ENCODE peak calls at places on chromosome 13, in four cellular contexts. G is A549, F is WTC11, D is K562. Z is an unnamed sample.

GRCh38 chr13:98978280-98978679 is 416 bp upstream of the DOCK9 start:
- DNase-seq in G (no peak), F (no peak), D (no peak), Z (no peak)

GRCh38 chr13:98155475-98156111 is 12.7 kb downstream of the FARP1 start:
- DNase-seq in G (no peak), F (no peak), D (no peak), Z (no peak)

GRCh38 chr13:32150794-32151193 is 119.2 kb downstream of the FRY start:
- DNase-seq in G (no peak), F (no peak), D (no peak), Z (no peak)

GRCh38 chr13:51825681-51826254 is 19.2 kb downstream of the TMEM272 start:
- DNase-seq in G (no peak), F (no peak), D (no peak), Z (no peak)

GRCh38 chr13:93951153-93951552 is 528.3 kb downstream of the DCT start:
- DNase-seq in G (no peak), F (no peak), D (no peak), Z (no peak)

GRCh38 chr13:24651718-24652345 is 28.4 kb upstream of the ATP12A start:
- DNase-seq in G (no peak), F (no peak), D (no peak), Z (no peak)

GRCh38 chr13:33251131-33251629 is 34.4 kb downstream of the STARD13 start:
- DNase-seq in G (no peak), F (no peak), D (no peak), Z (no peak)

GRCh38 chr13:96781141-96781540 is 213.1 kb downstream of the OXGR1 start:
- DNase-seq in G (no peak), F (no peak), D (no peak), Z (no peak)

GRCh38 chr13:83153833-83154232 is 728.4 kb downstream of the SLITRK1 start:
- DNase-seq in G (no peak), F (no peak), D (no peak), Z (no peak)

GRCh38 chr13:51562011-51562671 is 22.1 kb upstream of the WDFY2 start:
- DNase-seq in G (no peak), F (no peak), D (no peak), Z (no peak)

GRCh38 chr13:36352350-36352749 is 6.2 kb upstream of the SPART start:
- DNase-seq in G (no peak), F (no peak), D (no peak), Z (no peak)

GRCh38 chr13:65497265-65497664 is 1732.9 kb downstream of the PCDH9 start:
- DNase-seq in G (peak; percentile 2), F (no peak), D (no peak), Z (no peak)

GRCh38 chr13:90365130-90365529 is 982.4 kb upstream of the MIR17HG start:
- DNase-seq in G (no peak), F (no peak), D (no peak), Z (no peak)

GRCh38 chr13:35741657-35742056 is 265.2 kb upstream of the MAB21L1 start:
- DNase-seq in G (no peak), F (no peak), D (no peak), Z (no peak)

GRCh38 chr13:76523740-76524382 is 362.3 kb downstream of the KCTD12 start:
- DNase-seq in G (no peak), F (no peak), D (no peak), Z (no peak)

GRCh38 chr13:47794963-47795362 is 206.1 kb downstream of the SUCLA2 start:
- DNase-seq in G (peak; percentile 6), F (no peak), D (no peak), Z (peak; percentile 7)

GRCh38 chr13:78603240-78603947 is at the start of gene POU4F1:
- DNase-seq in G (peak; percentile 76), F (peak; percentile 93), D (peak; percentile 92), Z (peak; percentile 72)

GRCh38 chr13:114097893-114098688 is 34.3 kb downstream of the RASA3 start:
- DNase-seq in G (no peak), F (peak; percentile 9), D (no peak), Z (no peak)

GRCh38 chr13:31891472-31891871 is 140.1 kb upstream of the FRY start:
- DNase-seq in G (no peak), F (no peak), D (no peak), Z (no peak)

GRCh38 chr13:24178847-24179845 is 18.6 kb downstream of the SPATA13 start:
- DNase-seq in G (no peak), F (no peak), D (no peak), Z (no peak)

GRCh38 chr13:32545083-32545482 is 6.5 kb upstream of the N4BP2L2 start:
- DNase-seq in G (no peak), F (no peak), D (no peak), Z (no peak)

GRCh38 chr13:77952276-77952675 is 33.6 kb upstream of the EDNRB start:
- DNase-seq in G (no peak), F (no peak), D (no peak), Z (no peak)

GRCh38 chr13:98869408-98870090 is 108.3 kb downstream of the DOCK9 start:
- DNase-seq in G (peak; percentile 6), F (no peak), D (peak; percentile 12), Z (no peak)

GRCh38 chr13:30787747-30788535 is 52.6 kb downstream of the ALOX5AP start:
- DNase-seq in G (no peak), F (no peak), D (no peak), Z (no peak)

GRCh38 chr13:68927387-68928026 is 1180.1 kb upstream of the ATXN8OS start:
- DNase-seq in G (peak; percentile 35), F (peak; percentile 66), D (no peak), Z (peak; percentile 12)

GRCh38 chr13:54232700-54233099 is 1204.1 kb downstream of the OLFM4 start:
- DNase-seq in G (no peak), F (no peak), D (no peak), Z (no peak)

GRCh38 chr13:34752561-34752960 is 189.5 kb upstream of the NBEA start:
- DNase-seq in G (no peak), F (no peak), D (no peak), Z (no peak)

GRCh38 chr13:75798353-75799245 is 162.5 kb downstream of the LMO7 start:
- DNase-seq in G (peak; percentile 24), F (no peak), D (no peak), Z (no peak)

GRCh38 chr13:103002279-103002678 is 63.9 kb downstream of the SLC10A2 start:
- DNase-seq in G (no peak), F (no peak), D (no peak), Z (peak; percentile 21)

GRCh38 chr13:95643814-95644598 is 500 bp downstream of the DZIP1 start:
- DNase-seq in G (peak; percentile 48), F (peak; percentile 56), D (no peak), Z (peak; percentile 2)

GRCh38 chr13:52061587-52061986 is 37.1 kb downstream of the UTP14C start:
- DNase-seq in G (no peak), F (no peak), D (no peak), Z (no peak)

GRCh38 chr13:75724742-75725504 is 88.8 kb downstream of the LMO7 start:
- DNase-seq in G (peak; percentile 24), F (no peak), D (no peak), Z (no peak)

GRCh38 chr13:55528434-55528833 is 1612.3 kb upstream of the PRR20A start:
- DNase-seq in G (no peak), F (no peak), D (no peak), Z (no peak)

GRCh38 chr13:55538424-55538823 is 1602.3 kb upstream of the PRR20A start:
- DNase-seq in G (no peak), F (no peak), D (no peak), Z (no peak)

GRCh38 chr13:55534306-55534705 is 1606.4 kb upstream of the PRR20A start:
- DNase-seq in G (no peak), F (no peak), D (no peak), Z (no peak)
- TF ChIP-seq HMGXB4 in G (no peak), F (no peak), D (no peak), Z (no peak)

DNA sequence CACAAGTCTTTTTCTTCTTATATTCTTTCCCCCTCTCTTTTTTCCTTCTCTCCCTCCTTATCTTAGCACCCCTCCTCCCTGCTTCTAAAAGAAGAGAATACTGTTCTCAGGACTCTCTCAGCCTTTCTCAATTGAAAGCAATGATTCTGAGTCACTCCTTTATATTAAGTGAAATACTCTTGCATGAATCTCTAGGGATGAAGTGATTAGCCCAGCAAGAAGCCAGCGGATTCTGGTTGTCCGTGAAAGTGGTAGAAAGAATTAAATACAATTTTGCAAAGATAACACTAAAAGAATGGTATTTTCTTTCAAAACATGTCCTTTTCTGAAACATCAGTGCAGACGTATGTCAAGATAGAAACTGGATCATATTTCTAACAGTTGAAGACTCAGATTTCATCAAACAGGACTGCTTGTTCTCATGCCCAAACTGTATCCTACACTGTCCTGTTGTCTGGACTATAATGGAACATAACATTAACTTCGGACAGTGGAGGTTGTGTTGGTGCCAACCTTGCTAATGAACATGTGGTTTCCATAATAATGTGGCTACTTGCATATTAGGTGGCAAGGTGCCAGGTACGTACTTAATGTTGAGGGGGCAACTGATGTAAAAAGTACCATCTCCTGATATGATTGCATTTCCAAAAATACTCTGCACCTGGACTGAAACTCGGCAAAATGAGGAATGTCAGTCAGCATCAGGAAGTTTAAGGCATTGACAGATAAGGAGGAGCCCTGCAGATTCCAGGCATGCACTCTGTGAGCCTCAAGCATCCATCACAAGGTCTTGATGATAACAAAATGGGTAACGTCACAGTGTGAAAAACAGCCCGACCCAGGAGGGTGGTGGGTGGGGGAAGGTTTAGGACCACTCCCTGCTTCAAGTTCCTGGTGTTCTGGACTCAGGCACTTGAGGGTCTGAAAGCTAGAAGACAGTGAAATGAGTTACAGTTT is 357.2 kb downstream of the DLEU7 start:
- DNase-seq in G (no peak), F (no peak), D (no peak), Z (no peak)
- TF ChIP-seq HMGXB4 in G (no peak), F (no peak), D (no peak), Z (no peak)

DNA sequence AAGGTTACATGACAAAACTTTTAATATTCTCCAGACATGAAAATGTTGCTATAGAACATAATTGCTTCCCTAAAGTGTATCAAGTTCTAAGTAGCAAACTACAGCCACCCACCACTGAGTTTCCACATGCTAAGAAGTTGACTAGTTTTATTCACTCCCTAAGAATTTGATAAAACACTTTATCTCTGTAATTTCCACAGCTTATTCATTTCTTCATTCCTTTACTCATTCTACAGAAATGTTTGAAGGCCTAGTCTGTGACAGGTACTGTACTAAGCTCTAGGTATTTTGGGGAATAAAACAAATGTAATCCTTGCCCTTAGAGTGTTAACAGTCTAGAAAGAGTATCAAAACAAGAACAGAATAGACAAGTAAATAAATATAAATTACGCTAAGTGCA is 101.8 kb upstream of the DIAPH3 start:
- DNase-seq in G (no peak), F (no peak), D (no peak), Z (no peak)
- TF ChIP-seq HMGXB4 in G (no peak), F (no peak), D (no peak), Z (no peak)

DNA sequence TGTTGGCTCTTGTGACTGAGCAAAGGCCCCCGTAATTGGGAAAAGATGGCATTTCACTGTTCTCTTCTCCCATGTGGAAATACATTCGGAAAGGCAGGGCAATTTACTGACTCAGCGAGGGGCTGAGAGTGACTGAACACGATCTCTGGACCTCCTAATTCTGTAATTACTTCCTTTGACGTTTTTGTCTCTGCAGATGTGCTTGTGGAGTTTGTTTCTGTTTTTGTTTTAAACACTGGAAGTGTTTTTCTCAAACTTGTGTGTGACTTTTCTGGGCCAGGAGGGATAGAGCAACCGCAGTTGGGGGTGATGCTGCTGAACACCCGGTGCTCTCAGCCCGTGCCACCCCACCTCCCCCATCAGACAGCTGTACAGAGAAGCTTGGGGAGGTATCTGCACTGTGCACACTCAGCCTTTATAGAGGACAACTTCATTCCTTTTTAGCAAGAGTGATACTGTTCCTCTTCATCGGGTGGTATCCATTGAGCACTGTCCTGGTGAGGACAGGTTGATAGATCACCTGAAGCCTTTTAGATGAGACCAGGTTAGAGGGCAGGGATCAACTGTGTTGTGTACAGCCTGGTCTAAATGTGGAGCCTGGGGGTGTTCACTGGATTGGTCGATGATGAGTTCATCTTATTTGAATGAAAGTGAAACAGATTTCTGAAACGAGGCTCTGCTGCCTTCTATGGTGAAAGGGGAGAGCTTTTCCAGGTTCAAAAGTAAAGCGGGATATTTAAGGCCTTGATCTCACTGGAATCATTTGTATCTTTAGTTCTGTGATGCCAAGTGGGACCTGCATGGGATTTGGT is 117.4 kb downstream of the ESD start:
- DNase-seq in G (no peak), F (no peak), D (no peak), Z (peak; percentile 9)
- TF ChIP-seq HMGXB4 in G (no peak), F (no peak), D (no peak), Z (no peak)

Z was measured in HepG2.